ENCODE peak calls at places on chromosome 20, in eight cellular contexts. J is Peyer's patch, D is astrocyte, M is tibial artery, R is neural progenitor cell, G is brain microvascular endothelial cell, H is stomach, I is heart right ventricle. K is an unnamed sample.

GRCh38 chr20:32534661-32535240 is 50.4 kb downstream of the NOL4L start:
- DNase-seq in J (peak; percentile 73), D (no peak), M (no peak), R (no peak), G (no peak), H (no peak), I (no peak), K (no peak)

GRCh38 chr20:7152071-7152470 is 384.6 kb downstream of the BMP2 start:
- DNase-seq in J (no peak), D (peak; percentile 10), M (no peak), R (no peak), G (no peak), H (no peak), I (no peak), K (no peak)

GRCh38 chr20:10673831-10674683 is at the start of gene JAG1:
- DNase-seq in J (peak; percentile 95), D (peak; percentile 83), M (peak; percentile 98), R (peak; percentile 98), G (peak; percentile 92), H (peak; percentile 98), I (peak; percentile 95), K (peak; percentile 91)

GRCh38 chr20:62795023-62795761 is 1.1 kb upstream of the MRGBP start:
- DNase-seq in J (peak; percentile 80), D (peak; percentile 41), M (peak; percentile 83), R (peak; percentile 68), G (peak; percentile 20), H (no peak), I (no peak), K (no peak)

GRCh38 chr20:21238400-21238799 is 64.7 kb upstream of the XRN2 start:
- DNase-seq in J (no peak), D (no peak), M (no peak), R (no peak), G (no peak), H (no peak), I (no peak), K (no peak)

GRCh38 chr20:48822879-48823385 is 4.9 kb downstream of the PREX1 start:
- DNase-seq in J (no peak), D (no peak), M (no peak), R (no peak), G (no peak), H (no peak), I (no peak), K (no peak)

GRCh38 chr20:37158248-37158647 is 20.9 kb upstream of the RPN2 start:
- DNase-seq in J (no peak), D (no peak), M (no peak), R (no peak), G (no peak), H (no peak), I (no peak), K (no peak)

GRCh38 chr20:48238326-48238725 is 453.0 kb upstream of the SULF2 start:
- DNase-seq in J (no peak), D (peak; percentile 94), M (no peak), R (no peak), G (peak; percentile 8), H (no peak), I (no peak), K (no peak)

GRCh38 chr20:31537116-31537858 is 23.0 kb downstream of the HM13 start:
- DNase-seq in J (no peak), D (no peak), M (no peak), R (no peak), G (no peak), H (no peak), I (no peak), K (no peak)

GRCh38 chr20:43385914-43386313 is 71.8 kb upstream of the SRSF6 start:
- DNase-seq in J (no peak), D (no peak), M (no peak), R (no peak), G (no peak), H (no peak), I (no peak), K (no peak)

GRCh38 chr20:61217848-61218247 is 34.2 kb upstream of the CDH4 start:
- DNase-seq in J (no peak), D (no peak), M (no peak), R (no peak), G (no peak), H (no peak), I (no peak), K (no peak)

GRCh38 chr20:60209048-60209447 is 250.8 kb downstream of the CDH26 start:
- DNase-seq in J (no peak), D (no peak), M (no peak), R (no peak), G (no peak), H (no peak), I (no peak), K (no peak)

GRCh38 chr20:16350465-16350864 is 222.8 kb downstream of the KIF16B start:
- DNase-seq in J (no peak), D (peak; percentile 9), M (no peak), R (no peak), G (peak; percentile 42), H (no peak), I (no peak), K (peak; percentile 77)

GRCh38 chr20:43915209-43916072 is 789 bp downstream of the TOX2 start:
- DNase-seq in J (peak; percentile 54), D (peak; percentile 28), M (peak; percentile 63), R (peak; percentile 75), G (no peak), H (no peak), I (no peak), K (no peak)

GRCh38 chr20:4555188-4555893 is 166.4 kb upstream of the PRND start:
- DNase-seq in J (no peak), D (peak; percentile 76), M (no peak), R (no peak), G (peak; percentile 72), H (no peak), I (no peak), K (no peak)

GRCh38 chr20:50312682-50313187 is 122.1 kb downstream of the CEBPB start:
- DNase-seq in J (peak; percentile 72), D (peak; percentile 94), M (peak; percentile 94), R (no peak), G (no peak), H (peak; percentile 86), I (peak; percentile 83), K (peak; percentile 66)

GRCh38 chr20:6993526-6993925 is 226.0 kb downstream of the BMP2 start:
- DNase-seq in J (no peak), D (peak; percentile 27), M (no peak), R (no peak), G (no peak), H (no peak), I (no peak), K (no peak)

DNA sequence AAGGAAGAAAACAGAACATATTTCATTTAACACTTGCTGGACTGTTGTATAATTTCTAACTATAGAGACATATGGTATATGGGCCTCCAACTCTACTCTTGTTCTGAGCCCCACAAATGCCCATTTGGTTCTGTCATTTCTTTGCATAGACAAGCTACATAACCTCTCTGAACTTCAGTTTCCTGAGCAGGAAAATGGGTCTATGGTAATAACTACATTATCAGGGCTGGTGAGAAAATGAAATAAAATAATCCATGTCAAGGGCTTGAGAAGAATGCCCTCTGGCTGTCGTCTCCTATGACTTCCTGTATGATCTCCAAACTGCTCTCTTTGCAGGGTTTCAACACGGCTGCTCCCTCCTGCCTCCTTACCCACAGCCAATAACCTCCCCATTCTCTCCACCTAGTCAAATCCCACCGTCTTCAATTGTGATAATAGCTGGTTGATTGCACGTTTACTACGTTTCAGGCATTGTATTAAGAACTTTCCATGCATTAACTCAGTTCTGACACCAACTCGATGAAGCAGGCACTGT is 12.0 kb downstream of the ZCCHC3 start:
- DNase-seq in J (no peak), D (no peak), M (no peak), R (no peak), G (no peak), H (no peak), I (no peak), K (no peak)
- H3K4me3 ChIP-seq in J (peak overlapping the region; percentile 40), D (peak overlapping the region; percentile 59), M (peak overlapping the region; percentile 54), R (peak overlapping the region; percentile 48), G (peak overlapping the region; percentile 53), H (peak overlapping the region; percentile 44), I (no peak overlapping the region), K (no peak overlapping the region)

DNA sequence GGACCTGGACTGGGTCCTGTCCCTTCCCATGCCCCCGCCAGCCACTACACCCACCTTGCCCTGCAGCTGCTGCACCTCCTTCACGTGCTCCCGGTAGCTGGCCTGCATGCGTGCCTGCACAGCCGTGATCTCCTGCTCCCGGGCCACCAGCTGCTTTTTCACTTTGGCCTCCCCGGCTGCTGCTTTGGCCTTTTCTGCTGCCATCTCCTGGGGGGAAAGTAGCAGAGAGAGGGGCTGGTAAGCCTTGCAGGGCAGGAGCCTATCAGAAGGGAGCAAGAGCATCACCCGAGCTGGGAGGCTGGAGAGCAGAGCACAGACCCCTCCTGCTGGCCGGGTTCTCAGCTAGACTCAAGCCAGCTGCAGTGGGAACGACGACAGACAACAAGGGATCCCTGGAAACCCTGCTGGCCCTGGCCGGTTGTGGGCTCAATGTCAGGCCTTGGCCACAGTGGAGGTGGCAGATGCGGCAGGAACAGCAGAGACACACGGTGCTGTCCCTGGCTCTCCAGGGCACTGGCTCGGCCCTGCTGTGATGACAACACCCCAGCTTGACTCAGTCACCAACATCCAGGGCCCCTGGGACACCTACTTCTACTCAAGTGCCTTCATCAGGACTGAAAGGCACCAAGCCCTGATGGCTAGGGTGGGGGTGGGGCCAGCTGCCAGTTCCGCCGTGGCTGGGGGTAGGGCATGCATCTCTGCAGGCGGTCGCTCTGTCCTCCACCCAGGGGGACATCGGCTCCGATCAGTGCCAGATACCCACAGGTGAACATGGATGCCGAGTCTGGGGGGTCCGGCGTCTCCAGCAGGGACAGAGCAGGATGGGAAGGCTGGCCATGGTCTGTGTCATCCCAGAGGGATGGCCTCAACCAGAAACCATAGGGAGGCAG is 45.3 kb downstream of the RRBP1 start:
- DNase-seq in J (no peak), D (no peak), M (no peak), R (peak; percentile 85), G (no peak), H (no peak), I (no peak), K (no peak)
- H3K36me3 ChIP-seq in J (peaks cover 98% of the 10 kb centered on the region), D (peaks cover 51% of the 10 kb centered on the region), M (peaks cover 93% of the 10 kb centered on the region), R (no peaks in the 10 kb centered on the region), G (peaks cover 86% of the 10 kb centered on the region), H (peaks cover 100% of the 10 kb centered on the region), I (peaks cover 5% of the 10 kb centered on the region), K (no peaks in the 10 kb centered on the region)

DNA sequence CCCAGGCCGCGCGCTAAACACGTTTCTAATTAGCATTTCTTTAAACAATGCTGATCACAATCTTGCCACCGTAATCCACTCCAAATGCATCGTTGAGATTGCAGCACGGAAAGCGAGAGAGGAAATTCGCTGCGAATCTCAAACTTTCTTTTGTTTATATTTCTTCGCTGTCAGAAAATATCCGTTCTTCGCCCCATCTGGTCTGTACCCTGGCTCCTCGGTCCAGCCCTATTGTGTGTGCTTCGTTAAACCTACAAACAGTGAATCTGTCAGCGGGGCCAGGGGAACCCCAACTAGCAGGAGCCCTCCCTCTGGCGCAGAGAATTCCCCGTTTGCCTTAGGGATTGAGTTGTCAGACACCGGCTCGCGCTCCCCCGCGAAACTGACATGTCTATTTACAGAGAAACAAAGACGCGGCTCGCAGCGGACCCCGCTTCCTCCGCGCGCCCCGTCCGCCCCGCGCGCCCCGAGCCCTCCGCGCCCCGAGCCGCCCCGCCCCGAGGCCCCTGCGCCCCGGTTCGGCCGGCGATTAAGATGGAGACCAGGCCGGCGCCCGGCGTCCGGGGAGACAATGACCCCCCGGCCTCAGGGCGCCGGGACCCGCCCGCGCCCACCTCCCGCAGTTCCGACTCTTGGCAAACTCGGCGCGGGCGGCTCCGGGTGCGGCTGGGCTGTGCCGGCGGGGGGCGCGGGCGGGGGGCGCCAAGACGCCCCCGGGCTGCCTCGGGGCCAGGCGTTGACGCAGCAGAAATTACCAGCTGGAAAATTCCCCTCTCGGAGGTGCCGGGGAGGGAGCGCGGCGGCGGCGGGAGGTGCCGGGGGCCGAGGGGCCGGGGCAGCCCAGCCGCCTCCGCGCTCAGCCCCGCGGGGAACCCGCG is 882 bp downstream of the ZBTB46 start:
- DNase-seq in J (no peak), D (no peak), M (no peak), R (peak; percentile 74), G (peak; percentile 12), H (no peak), I (no peak), K (no peak)
- H3K4me3 ChIP-seq in J (peak overlapping the region; percentile 61), D (peak overlapping the region; percentile 58), M (peak overlapping the region; percentile 59), R (peak overlapping the region; percentile 93), G (peak overlapping the region; percentile 60), H (peak overlapping the region; percentile 84), I (peak overlapping the region; percentile 30), K (peak overlapping the region; percentile 59)

GRCh38 chr20:2657241-2657640 is 4.8 kb downstream of the NOP56 start:
- DNase-seq in J (no peak), D (no peak), M (peak; percentile 38), R (no peak), G (no peak), H (no peak), I (no peak), K (no peak)
- H3K36me3 ChIP-seq in J (peaks cover 82% of the 10 kb centered on the region), D (peaks cover 65% of the 10 kb centered on the region), M (peaks cover 88% of the 10 kb centered on the region), R (no peaks in the 10 kb centered on the region), G (peaks cover 78% of the 10 kb centered on the region), H (peaks cover 82% of the 10 kb centered on the region), I (peaks cover 58% of the 10 kb centered on the region), K (no peaks in the 10 kb centered on the region)

K was measured in gastrocnemius medialis.